ENCODE peak calls at places on chromosomes 16 and 17, in seven cellular contexts. A is ovary, Q is thoracic aorta, S is DMS53, C is T-helper 1 cell, H is COLO829, V is Caco-2. Y is an unnamed sample.
A peak's percentile ranks its signal among the peaks of the same experiment; 100 is the strongest.

GRCh38 chr16:62170642-62171041 is 134.4 kb upstream of the CDH8 start:
- DNase-seq in A (no peak), Q (no peak), S (no peak), C (no peak), H (no peak), V (no peak), Y (no peak)

GRCh38 chr17:60959011-60959410 is 281.4 kb downstream of the BCAS3 start:
- DNase-seq in A (no peak), Q (no peak), S (no peak), C (no peak), H (no peak), V (no peak), Y (no peak)

GRCh38 chr17:49360796-49361128 is 1.3 kb downstream of the ZNF652 start:
- DNase-seq in A (peak; percentile 19), Q (no peak), S (no peak), C (no peak), H (no peak), V (peak; percentile 61), Y (no peak)

GRCh38 chr16:55502801-55503366 is 6.0 kb upstream of the LPCAT2 start:
- DNase-seq in A (peak; percentile 97), Q (no peak), S (no peak), C (no peak), H (peak; percentile 88), V (no peak), Y (no peak)

GRCh38 chr17:80829166-80829813 is 162.4 kb upstream of the CHMP6 start:
- DNase-seq in A (no peak), Q (no peak), S (no peak), C (no peak), H (no peak), V (no peak), Y (no peak)

GRCh38 chr17:9893606-9894005 is 11.5 kb downstream of the RCVRN start:
- DNase-seq in A (no peak), Q (no peak), S (no peak), C (no peak), H (no peak), V (no peak), Y (no peak)

GRCh38 chr17:74853048-74853397 is 6.7 kb downstream of the GRIN2C start:
- DNase-seq in A (no peak), Q (no peak), S (no peak), C (no peak), H (no peak), V (no peak), Y (no peak)

GRCh38 chr17:7211512-7212277 is 7.9 kb downstream of the DLG4 start:
- DNase-seq in A (no peak), Q (no peak), S (no peak), C (no peak), H (no peak), V (no peak), Y (no peak)

GRCh38 chr16:57146735-57147134 is 39.1 kb downstream of the PSME3IP1 start:
- DNase-seq in A (no peak), Q (no peak), S (peak; percentile 52), C (no peak), H (no peak), V (peak; percentile 65), Y (no peak)

GRCh38 chr17:72924181-72924580 is 168.3 kb downstream of the SLC39A11 start:
- DNase-seq in A (no peak), Q (no peak), S (no peak), C (no peak), H (no peak), V (no peak), Y (no peak)

GRCh38 chr16:8505327-8505991 is 84.9 kb downstream of the TMEM114 start:
- DNase-seq in A (no peak), Q (no peak), S (peak; percentile 70), C (no peak), H (no peak), V (no peak), Y (no peak)

GRCh38 chr16:50311134-50311528 is 44.8 kb downstream of the ADCY7 start:
- DNase-seq in A (no peak), Q (no peak), S (peak; percentile 20), C (no peak), H (no peak), V (no peak), Y (no peak)

GRCh38 chr16:12160249-12160648 is 183.7 kb downstream of the SNX29 start:
- DNase-seq in A (no peak), Q (no peak), S (no peak), C (no peak), H (no peak), V (no peak), Y (no peak)

GRCh38 chr17:37259030-37259735 is 116.6 kb upstream of the C17orf78 start:
- DNase-seq in A (no peak), Q (no peak), S (no peak), C (no peak), H (no peak), V (no peak), Y (no peak)

GRCh38 chr17:65294184-65294719 is 157.1 kb downstream of the RGS9 start:
- DNase-seq in A (peak; percentile 63), Q (no peak), S (peak; percentile 80), C (peak; percentile 30), H (peak; percentile 78), V (peak; percentile 78), Y (peak; percentile 36)

GRCh38 chr17:76943202-76943601 is 75.0 kb downstream of the MGAT5B start:
- DNase-seq in A (no peak), Q (no peak), S (no peak), C (no peak), H (no peak), V (no peak), Y (no peak)

GRCh38 chr17:73343168-73343634 is 31.4 kb upstream of the CDC42EP4 start:
- DNase-seq in A (peak; percentile 80), Q (no peak), S (no peak), C (no peak), H (peak; percentile 70), V (no peak), Y (no peak)

GRCh38 chr16:22274916-22275315 is 22.3 kb upstream of the POLR3E start:
- DNase-seq in A (no peak), Q (no peak), S (no peak), C (no peak), H (no peak), V (no peak), Y (no peak)

GRCh38 chr16:84132527-84133285 is 12.3 kb downstream of the HSDL1 start:
- DNase-seq in A (no peak), Q (no peak), S (no peak), C (no peak), H (no peak), V (no peak), Y (no peak)

GRCh38 chr17:61731330-61731729 is 132.0 kb downstream of the BRIP1 start:
- DNase-seq in A (no peak), Q (no peak), S (no peak), C (no peak), H (no peak), V (no peak), Y (no peak)

GRCh38 chr17:75454193-75454592 is 2.2 kb upstream of the TMEM94 start:
- DNase-seq in A (no peak), Q (no peak), S (no peak), C (no peak), H (no peak), V (no peak), Y (no peak)

GRCh38 chr16:29989111-29989858 is 6.1 kb downstream of the HIRIP3 start:
- DNase-seq in A (no peak), Q (no peak), S (no peak), C (no peak), H (no peak), V (no peak), Y (no peak)

GRCh38 chr16:89038811-89039735 is 54.6 kb upstream of the ACSF3 start:
- DNase-seq in A (no peak), Q (no peak), S (no peak), C (no peak), H (no peak), V (no peak), Y (no peak)

GRCh38 chr17:37182786-37183185 is 193.0 kb upstream of the C17orf78 start:
- DNase-seq in A (no peak), Q (no peak), S (no peak), C (no peak), H (no peak), V (no peak), Y (no peak)

GRCh38 chr17:35605753-35606152 is 18.6 kb downstream of the AP2B1 start:
- DNase-seq in A (no peak), Q (no peak), S (no peak), C (no peak), H (no peak), V (no peak), Y (no peak)

GRCh38 chr17:67974598-67975066 is 21.6 kb downstream of the C17orf58 start:
- DNase-seq in A (no peak), Q (no peak), S (no peak), C (no peak), H (no peak), V (no peak), Y (no peak)